ENCODE peak calls at places on chromosomes 3 and 15, in five cellular contexts. Q, X, Y, H and R are unnamed samples.

GRCh38 chr3:184937611-184938010 is 125.6 kb downstream of the VPS8 start:
- DNase-seq in Y (no peak), X (no peak), H (no peak), Q (no peak), R (no peak)

GRCh38 chr15:98785796-98786581 is 137.7 kb downstream of the IGF1R start:
- DNase-seq in Y (peak; percentile 96), H (no peak), X (no peak), Q (no peak), R (no peak)

GRCh38 chr3:167749209-167749608 is 13.7 kb downstream of the SERPINI1 start:
- DNase-seq in Q (no peak), H (no peak), Y (no peak), X (no peak), R (no peak)

GRCh38 chr15:66220587-66220986 is 33.0 kb downstream of the MEGF11 start:
- DNase-seq in Q (no peak), H (no peak), Y (no peak), X (no peak), R (no peak)

GRCh38 chr3:192487032-192487431 is 240.3 kb downstream of the FGF12 start:
- DNase-seq in Y (no peak), H (no peak), Q (no peak), X (no peak), R (no peak)

GRCh38 chr3:116059421-116060096 is 385.7 kb downstream of the LSAMP start:
- DNase-seq in H (no peak), Y (peak; percentile 29), X (peak; percentile 57), Q (no peak), R (no peak)

GRCh38 chr15:69170597-69170996 is 10.2 kb downstream of the GLCE start:
- DNase-seq in Y (no peak), X (no peak), Q (no peak), H (no peak), R (no peak)

GRCh38 chr3:123084192-123084591 is 17.4 kb downstream of the PDIA5 start:
- DNase-seq in H (no peak), Y (no peak), X (no peak), Q (no peak), R (no peak)

GRCh38 chr15:77738441-77739437 is 106.0 kb upstream of the LINGO1 start:
- DNase-seq in X (no peak), Q (no peak), Y (peak; percentile 56), H (no peak), R (no peak)

GRCh38 chr15:77542491-77543001 is 90.2 kb downstream of the LINGO1 start:
- DNase-seq in Y (no peak), Q (peak; percentile 62), H (no peak), X (no peak), R (no peak)

GRCh38 chr3:69869643-69870042 is 129.9 kb upstream of the SAMMSON start:
- DNase-seq in X (no peak), Q (no peak), Y (no peak), H (no peak), R (no peak)

GRCh38 chr3:170622369-170623159 is 36.7 kb upstream of the SLC7A14 start:
- DNase-seq in Y (no peak), H (no peak), X (no peak), Q (peak; percentile 77), R (no peak)

GRCh38 chr3:86837871-86838270 is 153.1 kb downstream of the VGLL3 start:
- DNase-seq in Y (no peak), X (no peak), H (no peak), Q (no peak), R (no peak)

GRCh38 chr3:50656417-50657195 is 18.1 kb upstream of the DOCK3 start:
- DNase-seq in Y (no peak), H (peak; percentile 10), X (no peak), Q (peak; percentile 45), R (no peak)

GRCh38 chr15:66004618-66005262 is 135.4 kb downstream of the RAB11A start:
- DNase-seq in H (no peak), X (no peak), Q (no peak), Y (peak; percentile 78), R (no peak)

GRCh38 chr15:82150645-82151044 is 104.8 kb upstream of the MEX3B start:
- DNase-seq in Y (no peak), Q (no peak), X (no peak), H (no peak), R (no peak)

GRCh38 chr15:63380151-63380827 is 1.4 kb downstream of the CA12 start:
- DNase-seq in X (no peak), H (no peak), Y (no peak), Q (no peak), R (no peak)

GRCh38 chr15:74497584-74497983 is 36.6 kb upstream of the UBL7 start:
- DNase-seq in H (no peak), Q (no peak), Y (no peak), X (no peak), R (no peak)

GRCh38 chr3:52128118-52128683 is 26.0 kb downstream of the POC1A start:
- DNase-seq in H (no peak), X (peak; percentile 25), Q (no peak), Y (no peak), R (peak; percentile 3)

GRCh38 chr3:64460877-64461276 is 226.9 kb downstream of the ADAMTS9 start:
- DNase-seq in Y (no peak), Q (no peak), H (no peak), X (no peak), R (no peak)

GRCh38 chr3:88987786-88988185 is 119.6 kb upstream of the EPHA3 start:
- DNase-seq in Y (no peak), Q (no peak), H (no peak), X (no peak), R (no peak)

GRCh38 chr3:178419078-178419477 is 117.2 kb upstream of the KCNMB2 start:
- DNase-seq in H (no peak), Q (no peak), X (no peak), Y (no peak), R (no peak)

GRCh38 chr15:66293419-66294156 is at the start of gene DIS3L:
- DNase-seq in X (no peak), Q (peak; percentile 75), Y (peak; percentile 83), H (peak; percentile 25), R (peak; percentile 67)

GRCh38 chr15:83837946-83838571 is 184.1 kb downstream of the ADAMTSL3 start:
- DNase-seq in Q (no peak), Y (peak; percentile 66), X (no peak), H (no peak), R (no peak)

GRCh38 chr3:171379281-171379680 is 80.9 kb downstream of the TNIK start:
- DNase-seq in X (no peak), H (no peak), Y (no peak), Q (no peak), R (no peak)

GRCh38 chr3:183442994-183443393 is 14.6 kb upstream of the MCF2L2 start:
- DNase-seq in Q (no peak), X (no peak), Y (no peak), H (no peak), R (no peak)

GRCh38 chr3:39671600-39671999 is 137.8 kb upstream of the MYRIP start:
- DNase-seq in Q (no peak), X (no peak), Y (no peak), H (no peak), R (no peak)

GRCh38 chr15:70113304-70113700 is 15.6 kb upstream of the TLE3 start:
- DNase-seq in Y (no peak), H (peak; percentile 40), X (no peak), Q (peak; percentile 79), R (peak; percentile 54)

GRCh38 chr3:11661052-11661656 is 17.4 kb upstream of the VGLL4 start:
- DNase-seq in H (no peak), Y (no peak), X (no peak), Q (no peak), R (no peak)

GRCh38 chr3:169659858-169660614 is 3.5 kb downstream of the MECOM start:
- DNase-seq in Y (peak; percentile 73), X (no peak), H (no peak), Q (no peak), R (no peak)

GRCh38 chr15:91887321-91887720 is 33.8 kb downstream of the SLCO3A1 start:
- DNase-seq in Y (no peak), H (no peak), Q (no peak), X (no peak), R (no peak)

GRCh38 chr15:91885714-91886265 is 32.3 kb downstream of the SLCO3A1 start:
- DNase-seq in H (no peak), X (no peak), Q (no peak), Y (peak; percentile 18), R (no peak)

GRCh38 chr15:91887921-91888373 is 34.4 kb downstream of the SLCO3A1 start:
- DNase-seq in X (no peak), H (no peak), Q (no peak), Y (no peak), R (no peak)

GRCh38 chr15:91885054-91885453 is 31.5 kb downstream of the SLCO3A1 start:
- DNase-seq in X (no peak), Y (no peak), H (no peak), Q (no peak), R (no peak)

GRCh38 chr15:91886878-91887277 is 33.4 kb downstream of the SLCO3A1 start:
- DNase-seq in Y (no peak), X (no peak), H (no peak), Q (no peak), R (no peak)
- H3K27ac ChIP-seq in Y (no peak overlapping the region), X (no peak overlapping the region), H (no peak overlapping the region), Q (no peak overlapping the region), R (no peak overlapping the region)

DNA sequence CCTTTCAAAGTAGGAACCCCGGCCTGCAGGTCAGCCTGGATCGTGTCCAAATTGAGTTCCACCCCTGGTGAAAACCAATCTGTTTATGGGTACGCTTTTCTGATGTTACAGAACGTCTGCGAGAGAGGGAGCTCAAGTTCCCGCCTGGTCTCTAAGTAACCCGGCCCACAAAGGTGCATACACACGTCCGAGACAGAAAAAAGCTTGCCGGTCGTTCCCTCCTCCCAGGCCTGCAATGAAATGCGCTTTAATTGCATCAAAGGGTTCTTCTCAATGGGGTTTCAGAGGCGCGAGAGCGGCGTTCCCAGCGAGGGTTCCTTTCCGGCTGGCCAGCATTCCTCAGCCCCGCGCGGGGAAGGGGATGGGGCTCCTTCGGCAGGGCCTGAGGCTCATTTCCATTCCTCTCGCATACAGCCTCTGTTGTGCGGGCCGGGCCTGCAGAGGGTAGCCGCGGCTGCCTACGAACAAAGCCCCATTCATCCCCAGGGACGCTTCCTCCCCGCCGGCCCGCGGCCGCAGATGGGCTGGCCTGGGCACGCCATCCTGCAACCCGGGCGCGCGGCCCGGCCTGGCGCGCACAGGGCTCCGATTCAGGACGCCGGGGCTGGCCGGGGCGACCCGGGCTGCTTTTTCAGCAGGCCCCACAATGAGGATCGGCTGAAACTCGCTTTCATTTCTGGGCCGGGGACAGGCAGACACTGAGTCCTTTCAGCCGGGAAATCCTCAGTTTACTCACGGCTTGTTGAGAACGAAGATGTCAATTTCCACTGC is 138.3 kb downstream of the TMCO5A start:
- DNase-seq in Y (peak; percentile 96), H (peak; percentile 21), Q (peak; percentile 84), X (no peak), R (peak; percentile 81)
- TF ChIP-seq CTCF in Y (peak; percentile 37), H (no peak), Q (no peak), X (peak; percentile 57), R (no peak)

DNA sequence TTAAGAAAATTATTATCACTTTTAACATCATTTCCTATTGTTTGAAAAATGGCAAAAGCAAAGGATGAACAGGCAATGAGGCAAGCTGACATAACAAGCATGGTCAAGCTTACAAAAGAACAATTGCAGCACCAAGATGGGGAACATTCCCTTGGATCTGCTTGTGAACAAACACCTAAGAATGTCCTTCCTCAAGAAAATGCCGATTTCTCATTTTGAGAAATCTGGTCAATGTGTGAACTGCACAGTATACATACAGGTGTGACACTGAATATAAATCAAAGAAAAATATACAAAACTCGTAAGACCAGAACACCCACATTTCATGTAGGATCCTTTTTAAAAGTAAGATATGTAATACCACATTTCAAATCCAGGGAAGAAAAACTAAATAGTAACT is 58.9 kb downstream of the LRRFIP2 start:
- DNase-seq in X (no peak), H (no peak), Y (no peak), Q (no peak), R (no peak)
- H3K27ac ChIP-seq in X (no peak overlapping the region), H (peak overlapping the region; percentile 19), Y (no peak overlapping the region), Q (no peak overlapping the region), R (no peak overlapping the region)

GRCh38 chr15:25739687-25740121 is 123.4 kb downstream of the ATP10A start:
- DNase-seq in X (no peak), Q (no peak), H (no peak), Y (peak; percentile 61), R (no peak)
- TF ChIP-seq CTCF in X (no peak), Q (peak; percentile 31), H (no peak), Y (peak; percentile 49), R (peak; percentile 27)